ENCODE peak calls at places on chromosomes 16 and 17, in four cellular contexts. P is K562, U is H1, H is GM12878. A is an unnamed sample.

GRCh38 chr17:63477471-63478440 is 895 bp downstream of the ACE start:
- DNase-seq in P (no peak), U (no peak), H (no peak), A (no peak)

GRCh38 chr16:12078405-12079245 is 102.1 kb downstream of the SNX29 start:
- DNase-seq in P (no peak), U (no peak), H (no peak), A (no peak)

GRCh38 chr16:4361033-4361943 is 10.2 kb upstream of the PAM16 start:
- DNase-seq in P (no peak), U (no peak), H (no peak), A (no peak)

GRCh38 chr16:86663691-86664517 is 85.6 kb downstream of the FOXL1 start:
- DNase-seq in P (no peak), U (no peak), H (no peak), A (no peak)

GRCh38 chr16:68644303-68644702 is 807 bp upstream of the CDH3 start:
- DNase-seq in P (no peak), U (peak), H (no peak), A (peak)

GRCh38 chr17:48910370-48910769 is 2.2 kb downstream of the UBE2Z start:
- DNase-seq in P (no peak), U (no peak), H (no peak), A (peak)

GRCh38 chr17:222172-222571 is 40.7 kb upstream of the DOC2B start:
- DNase-seq in P (no peak), U (no peak), H (no peak), A (no peak)

GRCh38 chr17:39132192-39132600 is 19.2 kb downstream of the PLXDC1 start:
- DNase-seq in P (no peak), U (no peak), H (no peak), A (no peak)

GRCh38 chr17:17098426-17099035 is 56.3 kb downstream of the MPRIP start:
- DNase-seq in P (no peak), U (no peak), H (no peak), A (no peak)

GRCh38 chr16:23435500-23435899 is 17.5 kb downstream of the COG7 start:
- DNase-seq in P (peak), U (peak), H (peak), A (peak)

GRCh38 chr16:15422222-15422621 is 12.2 kb upstream of the BMERB1 start:
- DNase-seq in P (no peak), U (no peak), H (no peak), A (no peak)

GRCh38 chr17:74981979-74982662 is 5.3 kb upstream of the CDR2L start:
- DNase-seq in P (peak), U (peak), H (no peak), A (peak)

GRCh38 chr17:4980644-4981216 is 6.7 kb downstream of the CAMTA2 start:
- DNase-seq in P (peak), U (peak), H (no peak), A (peak)

GRCh38 chr17:41619162-41619933 is 5.0 kb downstream of the KRT17 start:
- DNase-seq in P (no peak), U (no peak), H (no peak), A (no peak)

GRCh38 chr17:2250140-2251095 is 53.2 kb downstream of the SMG6 start:
- DNase-seq in P (no peak), U (no peak), H (no peak), A (no peak)

GRCh38 chr16:24645739-24646645 is 83.5 kb upstream of the TNRC6A start:
- DNase-seq in P (no peak), U (no peak), H (no peak), A (peak)

GRCh38 chr17:1484586-1485310 is 7.7 kb downstream of the MYO1C start:
- DNase-seq in P (peak), U (peak), H (peak), A (peak)

GRCh38 chr16:21260870-21261791 is 17.0 kb downstream of the CRYM start:
- DNase-seq in P (peak), U (no peak), H (no peak), A (peak)

GRCh38 chr16:87044031-87044380 is 273.2 kb downstream of the C16orf95 start:
- DNase-seq in P (no peak), U (no peak), H (no peak), A (no peak)

GRCh38 chr16:53629607-53630312 is 73.9 kb downstream of the RPGRIP1L start:
- DNase-seq in P (no peak), U (no peak), H (no peak), A (peak)

GRCh38 chr17:17495448-17496188 is 577 bp downstream of the RASD1 start:
- DNase-seq in P (no peak), U (peak), H (no peak), A (no peak)

GRCh38 chr17:74582633-74583032 is 9.4 kb downstream of the CD300LD start:
- DNase-seq in P (no peak), U (no peak), H (no peak), A (no peak)

GRCh38 chr16:31704138-31704537 is 169.5 kb upstream of the ZNF267 start:
- DNase-seq in P (no peak), U (no peak), H (no peak), A (no peak)

GRCh38 chr16:66547101-66547989 is 2.6 kb downstream of the TK2 start:
- DNase-seq in P (no peak), U (no peak), H (no peak), A (no peak)

GRCh38 chr16:79599256-79599836 is 1.2 kb downstream of the MAF start:
- DNase-seq in P (no peak), U (peak), H (no peak), A (no peak)

GRCh38 chr16:72464597-72465368 is 292.8 kb upstream of the PMFBP1 start:
- DNase-seq in P (no peak), U (no peak), H (no peak), A (no peak)

GRCh38 chr16:72455743-72456659 is 284.0 kb upstream of the PMFBP1 start:
- DNase-seq in P (no peak), U (no peak), H (no peak), A (peak)

GRCh38 chr16:11060364-11060763 is 116.0 kb downstream of the CLEC16A start:
- DNase-seq in P (no peak), U (no peak), H (no peak), A (no peak)

GRCh38 chr16:88792078-88792550 is 7.1 kb upstream of the PIEZO1 start:
- DNase-seq in P (no peak), U (no peak), H (no peak), A (no peak)

GRCh38 chr16:88453621-88454314 is 688 bp downstream of the ZFPM1 start:
- DNase-seq in P (no peak), U (no peak), H (no peak), A (no peak)

GRCh38 chr16:59412275-59412841 is 678.2 kb upstream of the GOT2 start:
- DNase-seq in P (no peak), U (no peak), H (no peak), A (no peak)

GRCh38 chr17:48181653-48182052 is 74.1 kb downstream of the SNX11 start:
- DNase-seq in P (peak), U (no peak), H (no peak), A (no peak)

DNA sequence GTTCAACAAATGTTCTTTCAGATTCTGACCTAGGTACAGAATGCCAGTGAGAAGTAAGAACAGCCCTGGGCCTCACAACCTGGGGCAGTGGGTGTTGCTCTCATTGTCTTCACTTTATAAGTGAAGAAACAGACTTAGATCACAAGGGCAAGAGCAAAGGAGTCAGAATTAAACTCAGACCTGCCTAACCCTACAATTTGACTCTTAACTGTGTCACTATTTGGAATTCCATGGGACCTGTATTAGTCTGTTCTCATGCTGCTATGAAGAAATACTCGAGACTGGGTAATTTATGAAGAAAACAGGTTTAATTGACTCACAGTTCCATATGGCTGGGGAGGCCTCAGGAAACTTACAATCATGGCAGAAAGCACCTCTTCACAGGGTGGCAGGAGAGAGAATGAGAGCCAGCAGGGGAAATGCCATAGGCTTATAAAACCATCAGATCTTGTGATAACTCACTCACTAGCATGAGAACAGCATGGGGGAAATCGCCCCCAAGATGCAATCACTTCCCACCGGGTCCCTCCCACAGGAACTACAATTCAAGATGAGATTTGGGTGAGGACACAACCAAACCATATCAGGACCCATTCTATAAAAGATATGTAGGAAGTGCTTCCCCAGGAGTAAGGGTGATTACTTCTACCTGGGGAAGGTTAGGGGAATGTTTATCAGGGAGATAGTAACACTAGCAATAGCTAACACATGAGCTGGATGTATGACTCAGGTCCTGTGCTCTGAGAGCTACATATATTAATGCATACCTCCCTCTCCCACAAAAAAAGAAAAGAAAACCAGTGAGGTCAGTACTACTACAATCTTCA is 270.1 kb downstream of the SOX9 start:
- DNase-seq in P (no peak), U (no peak), H (no peak), A (no peak)
- TF ChIP-seq CBX5 in P (no peak), U (no peak), H (no peak), A (no peak)

GRCh38 chr16:47143677-47144558 is at the start of gene NETO2:
- DNase-seq in P (peak), U (peak), H (no peak), A (peak)

GRCh38 chr16:47144559-47144877 is 773 bp upstream of the NETO2 start:
- DNase-seq in P (no peak), U (no peak), H (no peak), A (no peak)

GRCh38 chr16:47142469-47143328 is 1.0 kb downstream of the NETO2 start:
- DNase-seq in P (peak), U (no peak), H (no peak), A (no peak)

GRCh38 chr16:47141773-47142468 is 1.8 kb downstream of the NETO2 start:
- DNase-seq in P (peak), U (peak), H (peak), A (peak)

GRCh38 chr16:47143329-47143676 is 442 bp downstream of the NETO2 start:
- DNase-seq in P (peak), U (peak), H (no peak), A (peak)
- TF ChIP-seq SIN3A in P (no peak), U (no peak), H (no peak), A (no peak)

GRCh38 chr17:37110012-37110701 is 161.4 kb downstream of the AATF start:
- DNase-seq in P (no peak), U (no peak), H (no peak), A (no peak)

GRCh38 chr17:37107406-37108083 is 158.8 kb downstream of the AATF start:
- DNase-seq in P (no peak), U (no peak), H (no peak), A (no peak)

GRCh38 chr17:37101306-37101705 is 152.6 kb downstream of the AATF start:
- DNase-seq in P (no peak), U (no peak), H (no peak), A (no peak)

GRCh38 chr17:37103191-37103590 is 154.4 kb downstream of the AATF start:
- DNase-seq in P (no peak), U (no peak), H (no peak), A (no peak)

DNA sequence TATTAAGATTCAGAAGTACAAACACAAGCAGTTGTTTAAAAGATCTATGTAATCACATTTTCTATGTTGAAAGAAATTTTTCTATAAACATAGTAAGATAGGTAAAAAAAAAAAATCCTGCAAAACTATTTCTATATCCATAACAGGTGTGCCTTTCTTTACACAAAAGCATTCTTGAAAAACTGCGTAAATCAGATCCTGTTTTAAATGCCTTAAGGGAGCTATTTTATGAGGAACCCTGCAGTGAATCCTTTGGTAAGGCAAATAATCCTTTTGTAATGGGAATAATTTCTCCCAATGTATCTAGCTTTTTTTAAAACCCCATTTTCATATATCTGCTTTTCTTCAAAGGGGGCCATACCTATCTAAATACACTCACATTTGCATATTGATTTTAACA is 157.3 kb downstream of the AATF start:
- DNase-seq in P (no peak), U (no peak), H (no peak), A (no peak)
- TF ChIP-seq CBX5 in P (no peak), U (no peak), H (no peak), A (no peak)

GRCh38 chr16:85554791-85555548 is 58.2 kb upstream of the GSE1 start:
- DNase-seq in P (peak), U (no peak), H (no peak), A (no peak)

GRCh38 chr16:85557083-85557975 is 55.8 kb upstream of the GSE1 start:
- DNase-seq in P (peak), U (peak), H (no peak), A (peak)

GRCh38 chr16:85554114-85554790 is 58.9 kb upstream of the GSE1 start:
- DNase-seq in P (peak), U (no peak), H (peak), A (peak)

GRCh38 chr16:85556456-85557082 is 56.6 kb upstream of the GSE1 start:
- DNase-seq in P (peak), U (peak), H (no peak), A (no peak)

GRCh38 chr16:85555549-85556455 is 57.3 kb upstream of the GSE1 start:
- DNase-seq in P (no peak), U (peak), H (no peak), A (peak)
- TF ChIP-seq SIN3A in P (peak), U (no peak), H (no peak), A (peak)

GRCh38 chr16:19555186-19555937 is at the start of gene VPS35L:
- DNase-seq in P (peak), U (peak), H (peak), A (peak)

GRCh38 chr16:19563377-19563776 is 7.9 kb downstream of the VPS35L start:
- DNase-seq in P (no peak), U (no peak), H (no peak), A (no peak)

GRCh38 chr16:19555938-19556778 is 655 bp downstream of the VPS35L start:
- DNase-seq in P (peak), U (peak), H (peak), A (no peak)

GRCh38 chr16:19559242-19559910 is 3.9 kb downstream of the VPS35L start:
- DNase-seq in P (peak), U (peak), H (no peak), A (peak)

GRCh38 chr16:19560078-19560477 is 4.6 kb downstream of the VPS35L start:
- DNase-seq in P (no peak), U (no peak), H (no peak), A (no peak)
- TF ChIP-seq CBX5 in P (no peak), U (no peak), H (no peak), A (no peak)

GRCh38 chr17:58381124-58381838 is 29.3 kb upstream of the SUPT4H1 start:
- DNase-seq in P (no peak), U (peak), H (no peak), A (peak)
- TF ChIP-seq SIN3A in P (no peak), U (no peak), H (no peak), A (peak)

GRCh38 chr16:64809876-64810629 is 311.8 kb downstream of the CDH11 start:
- DNase-seq in P (no peak), U (no peak), H (no peak), A (no peak)

DNA sequence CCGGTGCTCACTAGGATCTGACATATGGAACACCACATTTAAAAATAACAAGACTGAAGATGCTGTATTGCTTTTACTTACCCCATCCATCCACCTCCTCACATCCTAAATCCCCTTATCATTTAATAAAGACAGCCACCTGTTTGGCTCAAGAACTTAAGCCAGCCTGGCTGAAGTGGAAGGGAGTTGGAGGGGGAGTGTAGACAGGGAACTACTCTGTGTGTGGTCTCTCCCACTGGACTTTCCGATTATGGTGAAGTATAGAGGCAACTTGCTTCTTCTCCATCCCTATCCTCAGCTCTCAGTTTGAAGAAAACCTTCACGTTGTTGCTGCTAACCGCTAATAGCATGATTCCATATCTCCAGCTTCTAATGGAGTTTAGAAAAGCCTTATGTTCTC is 313.4 kb downstream of the CDH11 start:
- DNase-seq in P (no peak), U (no peak), H (no peak), A (no peak)
- TF ChIP-seq CBX5 in P (no peak), U (no peak), H (no peak), A (no peak)

GRCh38 chr17:31112001-31112661 is 17.4 kb downstream of the NF1 start:
- DNase-seq in P (no peak), U (no peak), H (no peak), A (no peak)
- TF ChIP-seq SIN3A in P (no peak), U (no peak), H (no peak), A (no peak)

A was measured in HepG2.